ENCODE peak calls at places on chromosomes 12 and 14, in six cellular contexts. O is activated T-cell treated with anti-CD3 and anti-CD28 coated beads, Interleukin-2, amount 50 U/mL, for 72 hours; W is AG08396; A is nucleus accumbens; D is effector memory CD8-positive, alpha-beta T cell; N is activated CD4-positive, alpha-beta T cell treated with anti-CD3 and anti-CD28 coated beads, Interleukin-2, amount 50 U/mL, for 4 hours. Q is an unnamed sample.

GRCh38 chr14:69059658-69060648 is 80.9 kb upstream of the ACTN1 start:
- DNase-seq in D (no peak), A (no peak), W (peak; percentile 79), O (no peak), N (no peak), Q (no peak)

GRCh38 chr12:26106347-26106746 is 18.5 kb downstream of the BHLHE41 start:
- DNase-seq in A (no peak), N (no peak), W (no peak), O (no peak), D (no peak), Q (no peak)

GRCh38 chr14:30195946-30196345 is 268.3 kb upstream of the PRKD1 start:
- DNase-seq in O (no peak), W (no peak), D (no peak), A (no peak), N (no peak), Q (no peak)

GRCh38 chr12:76450690-76451089 is 102.5 kb upstream of the BBS10 start:
- DNase-seq in O (no peak), A (no peak), N (no peak), W (no peak), D (no peak), Q (no peak)

GRCh38 chr14:52020866-52021717 is 31.7 kb downstream of the RTRAF start:
- DNase-seq in D (no peak), O (no peak), N (no peak), W (no peak), A (no peak), Q (no peak)

GRCh38 chr14:100342195-100342594 is 19.1 kb downstream of the SLC25A47 start:
- DNase-seq in D (no peak), O (no peak), W (no peak), N (no peak), A (no peak), Q (peak; percentile 10)

GRCh38 chr14:49194067-49194466 is 392.1 kb downstream of the RPS29 start:
- DNase-seq in D (no peak), N (no peak), W (no peak), A (no peak), O (no peak), Q (no peak)

GRCh38 chr14:76872796-76873432 is 46.7 kb downstream of the LRRC74A start:
- DNase-seq in D (peak; percentile 60), N (peak; percentile 62), A (peak; percentile 10), W (peak; percentile 78), O (peak; percentile 71), Q (peak; percentile 83)

GRCh38 chr12:11827096-11827841 is 177.8 kb downstream of the ETV6 start:
- DNase-seq in O (no peak), D (no peak), N (no peak), W (no peak), A (no peak), Q (no peak)

GRCh38 chr14:22837750-22838538 is 1.6 kb downstream of the MMP14 start:
- DNase-seq in O (no peak), N (no peak), D (no peak), A (no peak), W (no peak), Q (no peak)

GRCh38 chr14:51485733-51486132 is 166.0 kb upstream of the FRMD6 start:
- DNase-seq in O (no peak), A (no peak), N (no peak), D (no peak), W (no peak), Q (no peak)

GRCh38 chr14:82419933-82420332 is 886.3 kb upstream of the SEL1L start:
- DNase-seq in N (no peak), O (no peak), D (no peak), W (no peak), A (no peak), Q (no peak)

GRCh38 chr14:72588521-72588920 is 305.4 kb downstream of the DPF3 start:
- DNase-seq in D (no peak), O (no peak), N (no peak), A (no peak), W (no peak), Q (peak; percentile 49)

GRCh38 chr14:73173092-73173735 is 36.9 kb downstream of the PSEN1 start:
- DNase-seq in W (peak; percentile 30), D (peak; percentile 1), A (no peak), O (no peak), N (no peak), Q (peak; percentile 41)

GRCh38 chr12:115466076-115466475 is 782.1 kb upstream of the TBX3 start:
- DNase-seq in N (no peak), O (no peak), D (no peak), W (no peak), A (no peak), Q (no peak)

GRCh38 chr12:116324684-116325664 is 47.5 kb upstream of the MED13L start:
- DNase-seq in O (peak; percentile 25), D (no peak), A (no peak), W (no peak), N (no peak), Q (peak; percentile 58)

GRCh38 chr14:105075364-105076295 is 10.4 kb upstream of the GPR132 start:
- DNase-seq in W (peak; percentile 84), O (peak; percentile 50), A (no peak), D (no peak), N (no peak), Q (peak; percentile 89)

GRCh38 chr14:36173161-36173560 is 3.4 kb downstream of the PTCSC3 start:
- DNase-seq in W (no peak), O (no peak), N (no peak), A (no peak), D (no peak), Q (no peak)

GRCh38 chr12:76964784-76965571 is 86.2 kb upstream of the CSRP2 start:
- DNase-seq in A (no peak), N (no peak), D (no peak), O (no peak), W (no peak), Q (no peak)

GRCh38 chr14:38951451-38951850 is 151.6 kb downstream of the SEC23A start:
- DNase-seq in N (no peak), W (peak; percentile 26), D (no peak), A (no peak), O (no peak), Q (no peak)

GRCh38 chr14:52998376-52999010 is 47.6 kb upstream of the FERMT2 start:
- DNase-seq in D (no peak), O (no peak), W (peak; percentile 71), A (no peak), N (no peak), Q (no peak)

GRCh38 chr12:53626702-53627169 is 554 bp upstream of the ATF7 start:
- DNase-seq in W (no peak), N (no peak), A (no peak), D (no peak), O (no peak), Q (no peak)

GRCh38 chr12:82994117-82994516 is 307.4 kb downstream of the TMTC2 start:
- DNase-seq in N (no peak), D (no peak), O (no peak), W (no peak), A (no peak), Q (no peak)

GRCh38 chr12:106601031-106601430 is 18.2 kb downstream of the RFX4 start:
- DNase-seq in N (no peak), D (no peak), W (no peak), A (no peak), O (no peak), Q (no peak)

GRCh38 chr12:122999986-123000420 is 19.5 kb downstream of the ARL6IP4 start:
- DNase-seq in W (no peak), N (no peak), O (no peak), D (no peak), A (no peak), Q (no peak)

GRCh38 chr12:86671001-86671400 is 414.8 kb upstream of the MGAT4C start:
- DNase-seq in W (no peak), N (no peak), O (no peak), A (no peak), D (no peak), Q (no peak)

GRCh38 chr14:68609012-68609411 is 183.9 kb downstream of the ZFP36L1 start:
- DNase-seq in A (no peak), D (no peak), N (no peak), W (no peak), O (no peak), Q (no peak)

GRCh38 chr12:123398918-123399617 is 15.1 kb downstream of the KMT5A start:
- DNase-seq in N (no peak), A (no peak), W (no peak), O (no peak), D (no peak), Q (no peak)

GRCh38 chr14:68779761-68780323 is 13.0 kb downstream of the ZFP36L1 start:
- DNase-seq in W (peak; percentile 66), O (peak; percentile 60), A (no peak), N (no peak), D (peak; percentile 60), Q (no peak)

GRCh38 chr14:102499401-102500189 is 10.0 kb downstream of the ANKRD9 start:
- DNase-seq in N (no peak), W (no peak), A (no peak), D (no peak), O (no peak), Q (no peak)

GRCh38 chr12:120984351-120984898 is 6.1 kb downstream of the HNF1A start:
- DNase-seq in O (no peak), W (no peak), D (no peak), A (no peak), N (no peak), Q (no peak)

GRCh38 chr12:117680311-117680710 is 288.5 kb downstream of the KSR2 start:
- DNase-seq in A (no peak), N (no peak), W (no peak), O (no peak), D (no peak), Q (no peak)

GRCh38 chr12:65084579-65084978 is 36.5 kb downstream of the WIF1 start:
- DNase-seq in D (no peak), O (no peak), N (no peak), W (no peak), A (no peak), Q (no peak)

GRCh38 chr12:1662761-1663439 is 28.0 kb upstream of the ADIPOR2 start:
- DNase-seq in W (no peak), N (peak; percentile 6), D (peak; percentile 31), A (no peak), O (no peak), Q (peak; percentile 30)

GRCh38 chr14:61889914-61890351 is 127.7 kb downstream of the SNAPC1 start:
- DNase-seq in N (no peak), O (peak; percentile 34), D (peak; percentile 1), A (no peak), W (no peak), Q (peak; percentile 72)

GRCh38 chr12:92248977-92249376 is 103.3 kb upstream of the BTG1 start:
- DNase-seq in O (no peak), N (no peak), W (no peak), A (no peak), D (no peak), Q (no peak)

GRCh38 chr12:77049767-77050353 is 15.5 kb downstream of the E2F7 start:
- DNase-seq in D (peak; percentile 24), A (no peak), W (peak; percentile 42), O (peak; percentile 24), N (no peak), Q (peak; percentile 57)

GRCh38 chr14:84891414-84891813 is 638.5 kb upstream of the FLRT2 start:
- DNase-seq in O (no peak), A (no peak), D (no peak), N (no peak), W (no peak), Q (no peak)

GRCh38 chr12:45666452-45667215 is 62.9 kb upstream of the ARID2 start:
- DNase-seq in D (no peak), A (no peak), N (no peak), W (no peak), O (no peak), Q (no peak)